ENCODE peak calls at places on chromosome 5, in six cellular contexts. N is KG1; M is CD4-positive, alpha-beta T cell; Q is pancreas; O is left ventricle myocardium inferior; C is COR-L47. L is an unnamed sample.
A peak's percentile ranks its signal among the peaks of the same experiment; 100 is the strongest.

GRCh38 chr5:135375040-135375439 is 24.0 kb downstream of the MACROH2A1 start:
- DNase-seq in N (no peak), M (no peak), Q (no peak), O (no peak), C (no peak), L (no peak)

GRCh38 chr5:17169507-17169906 is 47.9 kb upstream of the BASP1 start:
- DNase-seq in N (no peak), M (no peak), Q (no peak), O (no peak), C (no peak), L (no peak)

GRCh38 chr5:5905186-5905585 is 473.2 kb downstream of the MED10 start:
- DNase-seq in N (no peak), M (no peak), Q (no peak), O (no peak), C (no peak), L (no peak)

GRCh38 chr5:23506329-23507236 is 826 bp upstream of the PRDM9 start:
- DNase-seq in N (no peak), M (no peak), Q (no peak), O (no peak), C (no peak), L (no peak)

GRCh38 chr5:153534102-153534501 is 43.6 kb downstream of the GRIA1 start:
- DNase-seq in N (no peak), M (no peak), Q (no peak), O (no peak), C (no peak), L (no peak)

GRCh38 chr5:136186786-136187185 is 6.2 kb downstream of the SMIM32 start:
- DNase-seq in N (no peak), M (no peak), Q (no peak), O (no peak), C (no peak), L (no peak)

GRCh38 chr5:147796556-147797308 is 14.2 kb upstream of the JAKMIP2 start:
- DNase-seq in N (no peak), M (no peak), Q (no peak), O (no peak), C (no peak), L (no peak)

GRCh38 chr5:17217421-17218352 is at the start of gene BASP1:
- DNase-seq in N (no peak), M (peak; percentile 41), Q (peak; percentile 46), O (peak; percentile 73), C (peak; percentile 78), L (peak; percentile 58)

GRCh38 chr5:55037046-55037771 is 13.2 kb downstream of the GZMK start:
- DNase-seq in N (no peak), M (peak; percentile 55), Q (no peak), O (no peak), C (no peak), L (no peak)

GRCh38 chr5:157575096-157575872 is at the start of gene ADAM19:
- DNase-seq in N (no peak), M (peak; percentile 28), Q (peak; percentile 34), O (peak; percentile 57), C (no peak), L (no peak)

GRCh38 chr5:51816427-51816826 is 433.2 kb downstream of the ISL1 start:
- DNase-seq in N (no peak), M (no peak), Q (no peak), O (no peak), C (no peak), L (no peak)

GRCh38 chr5:96279796-96280542 is 153.1 kb downstream of the PCSK1 start:
- DNase-seq in N (no peak), M (no peak), Q (no peak), O (no peak), C (no peak), L (no peak)